ENCODE peak calls at places on chromosomes 6 and 20, in four cellular contexts. I, T, H and A are unnamed samples. For H3K27me3, the result is how much of the 10 kb centered on the place peaks cover.

GRCh38 chr20:25083773-25084615 is 2.1 kb upstream of the VSX1 start:
- DNase-seq in T (peak), H (no peak), I (no peak), A (peak)

GRCh38 chr6:5763871-5764270 is 242.9 kb downstream of the NRN1 start:
- DNase-seq in I (no peak), T (no peak), H (no peak), A (no peak)

GRCh38 chr6:152094992-152095592 is 287.6 kb downstream of the ESR1 start:
- DNase-seq in H (peak), I (peak), T (no peak), A (peak)

GRCh38 chr6:159180001-159180400 is 10.8 kb downstream of the FNDC1 start:
- DNase-seq in H (no peak), I (no peak), T (no peak), A (no peak)

GRCh38 chr6:34142599-34142998 is 3.3 kb downstream of the GRM4 start:
- DNase-seq in I (no peak), H (no peak), T (peak), A (no peak)

GRCh38 chr20:5642155-5642981 is 107.8 kb upstream of the SHLD1 start:
- DNase-seq in I (no peak), H (no peak), T (no peak), A (no peak)

GRCh38 chr6:99119109-99120031 is 171.6 kb upstream of the FBXL4 start:
- DNase-seq in H (no peak), T (peak), I (peak), A (no peak)

GRCh38 chr20:59404749-59405148 is 104.3 kb downstream of the EDN3 start:
- DNase-seq in H (no peak), I (no peak), T (no peak), A (no peak)

GRCh38 chr20:4819901-4820300 is 98.2 kb downstream of the PRND start:
- DNase-seq in I (no peak), H (no peak), T (no peak), A (no peak)

GRCh38 chr20:38181971-38182370 is 16.9 kb upstream of the TGM2 start:
- DNase-seq in T (no peak), H (no peak), I (no peak), A (no peak)

DNA sequence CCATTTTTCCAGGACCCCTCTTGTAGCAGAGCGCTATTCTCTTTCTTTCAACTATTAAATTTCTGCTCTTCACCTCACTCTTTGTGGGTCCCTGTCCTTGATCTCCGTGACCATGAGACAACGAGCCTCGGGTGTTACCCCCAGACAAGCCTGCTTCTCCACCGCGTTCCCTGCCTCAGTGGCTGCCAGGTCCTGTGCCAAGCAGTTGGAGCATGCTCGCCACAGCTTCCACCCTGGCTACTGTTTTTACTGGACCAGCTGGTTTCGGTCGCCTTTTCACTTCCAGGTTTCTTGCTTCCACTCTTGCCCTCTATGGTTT is 5.7 kb downstream of the TP53RK start:
- DNase-seq in T (no peak), I (no peak), H (no peak), A (no peak)
- TF ChIP-seq POLR2AphosphoS5 in T (no peak), I (no peak), H (no peak), A (no peak)

GRCh38 chr6:135424385-135424784 is 73.2 kb downstream of the AHI1 start:
- DNase-seq in I (no peak), H (no peak), T (no peak), A (no peak)
- H3K27me3 ChIP-seq in I (under half), H (under half), T (under half), A (under half)

GRCh38 chr6:133503330-133503729 is 262.2 kb downstream of the EYA4 start:
- DNase-seq in I (no peak), T (no peak), H (no peak), A (no peak)

GRCh38 chr6:133501675-133502275 is 260.6 kb downstream of the EYA4 start:
- DNase-seq in T (no peak), I (no peak), H (no peak), A (no peak)

GRCh38 chr6:133502451-133503259 is 261.5 kb downstream of the EYA4 start:
- DNase-seq in T (no peak), H (no peak), I (no peak), A (no peak)

GRCh38 chr6:133495205-133495903 is 254.2 kb downstream of the EYA4 start:
- DNase-seq in I (no peak), T (no peak), H (no peak), A (no peak)

GRCh38 chr6:133499662-133500061 is 258.5 kb downstream of the EYA4 start:
- DNase-seq in I (no peak), T (no peak), H (no peak), A (no peak)
- TF ChIP-seq POLR2AphosphoS5 in I (no peak), T (no peak), H (no peak), A (no peak)

DNA sequence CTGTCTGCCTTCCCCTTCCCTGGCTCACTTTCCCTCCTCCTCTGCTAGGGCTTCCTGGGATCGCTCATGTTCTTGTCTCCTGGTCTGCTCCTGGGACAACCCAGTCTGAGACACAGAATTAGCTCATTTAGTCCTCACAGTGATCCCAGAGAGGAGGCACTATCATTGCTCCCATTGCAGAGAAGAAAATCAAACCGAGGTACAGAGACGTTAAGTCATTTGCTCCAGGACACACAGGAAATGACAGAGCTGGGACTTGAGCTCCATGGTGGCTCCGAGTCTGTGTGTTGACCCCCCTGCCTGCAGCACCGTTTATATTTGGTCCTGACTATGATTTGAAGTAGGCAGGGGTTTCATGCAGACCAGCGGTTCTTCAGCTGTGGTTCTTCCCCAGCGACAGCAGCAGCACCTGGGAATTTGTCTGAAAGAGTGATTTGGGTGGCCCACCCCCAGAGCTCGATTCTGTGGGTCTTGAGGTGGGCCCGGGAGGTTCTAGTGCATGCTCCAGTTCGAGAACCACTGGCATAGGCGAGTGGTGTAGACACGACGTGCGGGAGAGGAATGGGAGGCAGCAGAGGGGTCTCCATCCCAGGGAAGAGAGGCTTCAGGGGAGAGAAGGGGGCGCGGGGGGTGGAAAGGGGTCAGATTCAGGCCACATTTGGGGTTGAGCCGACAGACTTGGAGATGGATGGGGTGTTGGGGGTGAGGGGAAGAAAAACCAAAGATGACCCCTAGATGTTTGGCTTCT is 24.7 kb downstream of the PCK1 start:
- DNase-seq in T (no peak), H (no peak), I (no peak), A (no peak)
- H3K27me3 ChIP-seq in T (under half), H (under half), I (under half), A (under half)

DNA sequence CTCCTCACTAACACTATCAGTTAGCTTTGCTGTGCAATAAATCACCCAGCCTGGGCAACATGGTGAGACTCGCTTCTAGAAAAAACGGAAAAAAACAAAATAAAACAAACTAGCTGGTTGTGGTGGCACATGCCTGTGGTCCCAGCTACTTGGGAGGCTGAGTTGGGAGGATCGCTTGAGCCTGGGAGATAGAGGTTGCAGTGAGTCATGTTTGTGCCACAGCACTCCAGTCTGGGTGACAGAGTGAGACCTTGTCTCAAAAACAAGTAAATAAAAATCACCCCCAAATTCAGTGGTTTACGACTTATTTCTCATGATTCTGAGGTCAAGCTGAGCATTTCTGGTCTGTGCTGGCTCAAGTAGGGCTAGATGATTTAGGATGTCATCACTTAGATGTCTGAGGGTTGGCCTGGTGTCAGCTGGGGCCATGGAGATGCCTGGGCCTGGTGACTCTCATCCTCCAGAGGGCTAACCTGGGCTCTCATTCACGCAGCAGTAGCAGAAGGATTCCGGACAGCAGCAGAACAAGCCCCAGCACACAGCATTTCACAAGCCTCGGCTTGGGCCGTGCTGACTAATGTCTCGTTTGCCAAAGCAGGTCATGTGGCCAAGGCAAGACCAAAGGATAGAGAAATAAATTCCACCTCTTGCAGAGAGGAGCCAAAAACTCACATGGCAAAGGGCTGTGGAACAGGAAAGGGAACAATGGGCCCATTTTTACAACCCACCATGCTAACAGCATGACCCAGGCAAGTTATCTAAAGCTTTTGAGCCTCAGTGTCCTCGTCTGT is 32.5 kb downstream of the MGME1 start:
- DNase-seq in I (no peak), H (peak), T (no peak), A (peak)
- TF ChIP-seq POLR2AphosphoS5 in I (no peak), H (peak), T (no peak), A (peak)